ENCODE peak calls at places on chromosomes 2 and 18, in six cellular contexts. X is pancreas, V is osteoblast, A is NCI-H1092, H is foreskin melanocyte, T is fibroblast of lung. O is an unnamed sample.

GRCh38 chr2:26483501-26483900 is 5.6 kb upstream of the OTOF start:
- DNase-seq in X (no peak), V (no peak), A (no peak), H (no peak), T (no peak), O (no peak)

GRCh38 chr2:18961991-18962421 is 372.6 kb upstream of the NT5C1B start:
- DNase-seq in X (peak; percentile 27), V (no peak), A (no peak), H (no peak), T (no peak), O (no peak)

GRCh38 chr2:240905176-240905781 is 857 bp upstream of the CROCC2 start:
- DNase-seq in X (peak; percentile 79), V (no peak), A (no peak), H (no peak), T (no peak), O (no peak)

GRCh38 chr2:43458002-43458628 is 137.7 kb downstream of the THADA start:
- DNase-seq in X (no peak), V (no peak), A (no peak), H (no peak), T (peak; percentile 91), O (no peak)

GRCh38 chr2:19349911-19350677 is 8.3 kb downstream of the OSR1 start:
- DNase-seq in X (peak; percentile 84), V (peak; percentile 96), A (no peak), H (no peak), T (peak; percentile 20), O (peak; percentile 26)

GRCh38 chr2:134452042-134452733 is 198.3 kb downstream of the MGAT5 start:
- DNase-seq in X (no peak), V (no peak), A (no peak), H (no peak), T (no peak), O (no peak)

GRCh38 chr18:37659906-37660305 is 94.3 kb upstream of the CELF4 start:
- DNase-seq in X (no peak), V (no peak), A (no peak), H (no peak), T (no peak), O (no peak)

GRCh38 chr2:158457826-158458616 is 1.3 kb downstream of the PKP4 start:
- DNase-seq in X (peak; percentile 93), V (peak; percentile 83), A (peak; percentile 4), H (peak; percentile 34), T (peak; percentile 40), O (peak; percentile 38)

GRCh38 chr18:75395137-75395536 is 32.4 kb downstream of the SMIM21 start:
- DNase-seq in X (no peak), V (no peak), A (no peak), H (no peak), T (no peak), O (no peak)